ENCODE peak calls at places on chromosome 10, in five cellular contexts. M, K, T, H and G are unnamed samples.

GRCh38 chr10:83680470-83680891 is 458.8 kb upstream of the GHITM start:
- DNase-seq in M (no peak), K (no peak), T (no peak), H (no peak), G (no peak)

GRCh38 chr10:89793649-89794254 is 92.4 kb downstream of the KIF20B start:
- DNase-seq in M (peak; percentile 19), K (peak; percentile 79), T (peak; percentile 39), H (peak; percentile 21), G (peak; percentile 85)

GRCh38 chr10:86333813-86334514 is 32.6 kb downstream of the GRID1 start:
- DNase-seq in M (no peak), K (no peak), T (no peak), H (no peak), G (no peak)

GRCh38 chr10:68826764-68827591 is at the start of gene STOX1:
- DNase-seq in M (no peak), K (peak; percentile 47), T (peak; percentile 72), H (peak; percentile 42), G (peak; percentile 62)

GRCh38 chr10:108422286-108422685 is 1257.8 kb upstream of the SORCS1 start:
- DNase-seq in M (no peak), K (no peak), T (no peak), H (no peak), G (peak; percentile 7)

GRCh38 chr10:71481746-71482410 is 85.2 kb downstream of the CDH23 start:
- DNase-seq in M (no peak), K (no peak), T (no peak), H (no peak), G (no peak)

GRCh38 chr10:117217196-117217761 is 20.0 kb downstream of the KCNK18 start:
- DNase-seq in M (no peak), K (no peak), T (no peak), H (peak; percentile 11), G (no peak)

GRCh38 chr10:104090597-104090996 is 4.9 kb upstream of the COL17A1 start:
- DNase-seq in M (no peak), K (peak; percentile 72), T (no peak), H (no peak), G (peak; percentile 25)

GRCh38 chr10:114310346-114310745 is 71.3 kb downstream of the VWA2 start:
- DNase-seq in M (no peak), K (no peak), T (no peak), H (no peak), G (no peak)

GRCh38 chr10:74502963-74503608 is 323.3 kb upstream of the KAT6B start:
- DNase-seq in M (peak; percentile 26), K (peak; percentile 85), T (no peak), H (no peak), G (peak; percentile 67)

GRCh38 chr10:3068201-3068967 is 1.0 kb downstream of the PFKP start:
- DNase-seq in M (no peak), K (peak; percentile 77), T (peak; percentile 67), H (peak; percentile 42), G (peak; percentile 79)
- TF ChIP-seq CTCF in M (peak; percentile 21), K (peak; percentile 47), T (no peak), H (no peak), G (peak; percentile 28)

DNA sequence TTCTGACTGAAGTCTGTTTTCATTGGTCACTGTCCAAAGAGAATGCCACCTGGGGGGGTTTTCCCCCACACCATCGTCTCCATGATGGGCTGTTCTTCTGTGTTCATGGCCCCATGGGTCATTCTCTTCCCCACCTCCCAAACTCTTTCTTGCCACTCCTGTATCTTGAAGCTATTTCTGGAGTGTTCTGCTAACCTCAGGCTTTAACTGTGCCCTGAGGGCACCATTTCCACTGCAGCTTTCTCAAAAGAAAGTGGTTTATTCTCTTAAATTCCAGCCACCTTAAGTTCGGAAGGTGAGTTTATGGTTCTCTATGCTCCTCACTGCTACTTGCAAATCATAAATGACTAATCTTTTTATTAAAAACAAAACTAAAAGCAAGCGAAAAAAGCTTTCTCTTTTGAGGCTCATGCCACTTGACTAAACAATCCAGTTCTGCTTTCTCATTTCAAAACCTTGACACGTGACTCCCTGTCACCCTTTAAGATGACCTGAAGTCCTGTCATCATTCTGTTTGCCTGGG is 7.4 kb upstream of the APBB1IP start:
- DNase-seq in M (no peak), K (no peak), T (no peak), H (no peak), G (no peak)
- H3K4me3 ChIP-seq in M (no peak overlapping the region), K (no peak overlapping the region), T (no peak overlapping the region), H (no peak overlapping the region), G (no peak overlapping the region)

DNA sequence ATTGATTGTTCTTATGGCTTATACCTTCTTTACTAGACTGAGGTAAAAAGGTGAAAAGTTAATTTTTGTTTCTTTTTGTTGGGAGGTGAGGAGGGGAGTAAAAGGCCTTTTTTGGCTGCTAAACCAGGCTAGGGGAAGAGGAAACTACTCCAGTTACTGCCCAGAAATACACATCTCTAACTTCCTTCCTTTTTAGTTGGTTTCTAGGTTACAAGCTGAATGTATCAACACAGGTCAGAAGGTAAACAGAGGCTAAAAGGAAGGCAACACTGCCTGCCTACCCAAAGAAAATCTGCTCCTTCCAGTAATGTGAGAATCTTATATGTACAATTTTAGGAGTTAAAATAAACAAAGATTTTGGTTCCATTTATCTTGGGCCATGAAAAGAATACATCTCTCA is 140.4 kb downstream of the NRBF2 start:
- DNase-seq in M (no peak), K (no peak), T (no peak), H (no peak), G (peak; percentile 12)
- TF ChIP-seq CTCF in M (no peak), K (no peak), T (no peak), H (no peak), G (no peak)

GRCh38 chr10:124388823-124389612 is 29.7 kb downstream of the OAT start:
- DNase-seq in M (no peak), K (peak; percentile 76), T (peak; percentile 93), H (peak; percentile 92), G (peak; percentile 88)
- H3K4me3 ChIP-seq in M (peak overlapping the region; percentile 50), K (peak overlapping the region; percentile 20), T (peak overlapping the region; percentile 14), H (peak overlapping the region; percentile 60), G (peak overlapping the region; percentile 28)

GRCh38 chr10:34524369-34525091 is 290.6 kb downstream of the PARD3 start:
- DNase-seq in M (no peak), K (no peak), T (no peak), H (no peak), G (no peak)

GRCh38 chr10:34530778-34531177 is 284.3 kb downstream of the PARD3 start:
- DNase-seq in M (no peak), K (no peak), T (no peak), H (no peak), G (no peak)

GRCh38 chr10:34526186-34526585 is 288.9 kb downstream of the PARD3 start:
- DNase-seq in M (no peak), K (no peak), T (no peak), H (no peak), G (peak; percentile 85)

GRCh38 chr10:34528320-34528719 is 286.8 kb downstream of the PARD3 start:
- DNase-seq in M (peak; percentile 80), K (peak; percentile 95), T (no peak), H (no peak), G (peak; percentile 97)

GRCh38 chr10:34526758-34527730 is 288.1 kb downstream of the PARD3 start:
- DNase-seq in M (peak; percentile 93), K (peak; percentile 95), T (no peak), H (no peak), G (peak; percentile 97)
- TF ChIP-seq CTCF in M (peak; percentile 31), K (peak; percentile 31), T (no peak), H (no peak), G (peak; percentile 19)

GRCh38 chr10:16520900-16521299 is 779 bp downstream of the C1QL3 start:
- DNase-seq in M (no peak), K (no peak), T (no peak), H (peak; percentile 14), G (peak; percentile 44)

GRCh38 chr10:16518822-16519221 is 2.9 kb downstream of the C1QL3 start:
- DNase-seq in M (no peak), K (no peak), T (no peak), H (no peak), G (no peak)

GRCh38 chr10:16519250-16519907 is 2.3 kb downstream of the C1QL3 start:
- DNase-seq in M (no peak), K (no peak), T (no peak), H (no peak), G (no peak)

GRCh38 chr10:16521311-16522016 is at the start of gene C1QL3:
- DNase-seq in M (no peak), K (peak; percentile 18), T (no peak), H (no peak), G (peak; percentile 36)

DNA sequence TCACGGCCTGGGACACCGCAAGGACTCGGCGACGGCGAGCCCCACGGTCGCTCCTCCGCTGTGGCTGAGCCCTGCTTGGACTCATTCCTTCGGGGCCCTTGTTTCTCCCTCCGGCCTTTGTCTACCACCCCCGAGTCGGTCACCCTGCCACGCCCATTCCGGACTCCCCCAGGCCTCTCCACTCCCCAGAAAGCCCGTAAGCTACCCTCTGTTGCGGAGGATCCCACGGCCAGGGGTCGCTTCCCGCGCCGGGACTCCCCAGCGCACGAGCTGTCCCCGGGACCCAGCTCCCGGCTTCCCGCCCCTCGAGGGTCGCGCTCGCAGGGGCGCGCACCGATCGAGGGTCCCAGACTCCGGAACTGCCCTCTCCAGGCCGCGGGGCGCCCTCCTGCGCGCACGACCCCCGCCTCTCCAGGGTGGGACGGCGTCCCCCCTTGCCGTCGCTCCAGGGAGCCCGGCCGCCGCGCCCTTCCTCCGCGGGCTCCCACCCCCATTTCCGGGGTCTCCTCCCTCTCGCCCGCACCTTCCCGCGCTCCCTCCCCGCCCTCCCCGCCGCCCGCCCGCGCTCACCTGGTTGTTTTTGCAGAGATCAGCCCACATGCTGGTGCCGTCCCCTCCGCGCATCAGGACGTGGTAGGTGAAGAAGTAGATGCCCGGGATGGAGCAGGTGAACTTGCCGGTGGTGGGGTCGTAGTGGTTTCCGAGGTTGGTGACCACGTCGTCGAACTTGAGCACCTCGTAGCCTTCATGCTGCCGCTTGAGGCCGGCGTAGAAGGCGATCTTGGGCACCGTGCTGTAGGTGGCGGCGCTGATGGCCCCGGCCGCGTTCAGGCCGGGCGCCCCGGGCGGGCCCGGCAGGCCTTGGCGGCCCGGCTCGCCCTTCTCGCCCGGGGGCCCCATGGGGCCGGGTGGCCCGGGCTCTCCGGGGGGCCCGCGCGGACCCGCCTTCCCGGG is 1.5 kb downstream of the C1QL3 start:
- DNase-seq in M (no peak), K (no peak), T (no peak), H (no peak), G (no peak)
- H3K4me3 ChIP-seq in M (no peak overlapping the region), K (no peak overlapping the region), T (no peak overlapping the region), H (no peak overlapping the region), G (no peak overlapping the region)

GRCh38 chr10:29480281-29480954 is 154.4 kb downstream of the SVIL start:
- DNase-seq in M (no peak), K (no peak), T (no peak), H (no peak), G (no peak)

GRCh38 chr10:29486466-29486865 is 148.3 kb downstream of the SVIL start:
- DNase-seq in M (no peak), K (no peak), T (no peak), H (no peak), G (no peak)

GRCh38 chr10:29479081-29479917 is 155.5 kb downstream of the SVIL start:
- DNase-seq in M (no peak), K (peak; percentile 83), T (no peak), H (no peak), G (no peak)

GRCh38 chr10:29481906-29482440 is 152.8 kb downstream of the SVIL start:
- DNase-seq in M (no peak), K (no peak), T (no peak), H (no peak), G (peak; percentile 43)

GRCh38 chr10:29482591-29483421 is 152.0 kb downstream of the SVIL start:
- DNase-seq in M (no peak), K (peak; percentile 87), T (no peak), H (peak; percentile 20), G (peak; percentile 60)
- TF ChIP-seq CTCF in M (no peak), K (no peak), T (no peak), H (no peak), G (no peak)